ENCODE peak calls at places on chromosomes 13 and 19, in ten cellular contexts. V is transverse colon, U is spleen, B is prostate gland, L is H1, P is lower leg skin, E is stomach, X is body of pancreas, Q is A549, H is IMR-90. C is an unnamed sample.

GRCh38 chr19:49150106-49150943 is 4.9 kb downstream of the HRC start:
- DNase-seq in V (peak), U (peak), B (peak), L (no peak), P (peak), E (peak), X (peak), Q (peak), H (peak), C (peak)

GRCh38 chr19:51107406-51108065 is 673 bp downstream of the CTU1 start:
- DNase-seq in V (no peak), U (no peak), B (no peak), L (no peak), P (peak), E (no peak), X (no peak), Q (no peak), H (peak), C (peak)

GRCh38 chr19:51739466-51740213 is 12.0 kb downstream of the FPR1 start:
- DNase-seq in V (no peak), U (no peak), B (no peak), L (no peak), P (no peak), E (no peak), X (no peak), Q (no peak), H (no peak), C (no peak)

GRCh38 chr13:39397221-39397620 is 205.8 kb downstream of the LHFPL6 start:
- DNase-seq in V (no peak), U (no peak), B (no peak), L (no peak), P (no peak), E (no peak), X (no peak), Q (no peak), H (no peak), C (no peak)

GRCh38 chr13:59823495-59823894 is 340.2 kb downstream of the DIAPH3 start:
- DNase-seq in V (no peak), U (no peak), B (no peak), L (no peak), P (no peak), E (no peak), X (no peak), Q (peak), H (peak), C (no peak)

GRCh38 chr13:77019756-77020155 is 7.2 kb downstream of the FBXL3 start:
- DNase-seq in V (no peak), U (no peak), B (no peak), L (no peak), P (no peak), E (no peak), X (no peak), Q (no peak), H (no peak), C (no peak)

GRCh38 chr13:63156816-63157215 is 1741.2 kb upstream of the PCDH20 start:
- DNase-seq in V (no peak), U (no peak), B (no peak), L (no peak), P (no peak), E (no peak), X (no peak), Q (no peak), H (no peak), C (no peak)

GRCh38 chr19:5967994-5968430 is 9.9 kb downstream of the RANBP3 start:
- DNase-seq in V (peak), U (peak), B (peak), L (no peak), P (no peak), E (peak), X (peak), Q (peak), H (peak), C (peak)

GRCh38 chr19:40262422-40262821 is 22.7 kb downstream of the AKT2 start:
- DNase-seq in V (no peak), U (no peak), B (no peak), L (no peak), P (no peak), E (no peak), X (no peak), Q (no peak), H (no peak), C (no peak)

GRCh38 chr19:41957838-41958366 is 1.2 kb downstream of the RABAC1 start:
- DNase-seq in V (peak), U (peak), B (peak), L (peak), P (no peak), E (peak), X (peak), Q (peak), H (peak), C (peak)

GRCh38 chr19:6270822-6271221 is 9.0 kb downstream of the MLLT1 start:
- DNase-seq in V (no peak), U (no peak), B (no peak), L (no peak), P (no peak), E (no peak), X (no peak), Q (no peak), H (no peak), C (no peak)

GRCh38 chr13:110323172-110323851 is 16.2 kb downstream of the COL4A2 start:
- DNase-seq in V (no peak), U (no peak), B (no peak), L (no peak), P (peak), E (no peak), X (no peak), Q (peak), H (peak), C (no peak)

GRCh38 chr13:20118268-20119140 is 42.3 kb downstream of the GJA3 start:
- DNase-seq in V (peak), U (peak), B (peak), L (no peak), P (peak), E (peak), X (peak), Q (peak), H (no peak), C (peak)

GRCh38 chr19:47719047-47719885 is 6.0 kb downstream of the EHD2 start:
- DNase-seq in V (peak), U (peak), B (peak), L (no peak), P (peak), E (peak), X (peak), Q (peak), H (peak), C (peak)

GRCh38 chr13:24459234-24459633 is 53.3 kb downstream of the PARP4 start:
- DNase-seq in V (no peak), U (no peak), B (no peak), L (no peak), P (no peak), E (no peak), X (no peak), Q (no peak), H (peak), C (no peak)

GRCh38 chr19:46776927-46777911 is 11.2 kb downstream of the SLC1A5 start:
- DNase-seq in V (no peak), U (no peak), B (no peak), L (peak), P (no peak), E (no peak), X (no peak), Q (peak), H (no peak), C (peak)

GRCh38 chr13:107730835-107731234 is 484.5 kb downstream of the LIG4 start:
- DNase-seq in V (no peak), U (no peak), B (no peak), L (no peak), P (no peak), E (no peak), X (no peak), Q (no peak), H (peak), C (no peak)

GRCh38 chr19:15293751-15294505 is 38.4 kb downstream of the BRD4 start:
- DNase-seq in V (no peak), U (peak), B (no peak), L (no peak), P (no peak), E (no peak), X (no peak), Q (no peak), H (peak), C (no peak)

GRCh38 chr19:42280761-42281174 is 11.7 kb downstream of the CIC start:
- DNase-seq in V (peak), U (peak), B (no peak), L (no peak), P (peak), E (no peak), X (no peak), Q (no peak), H (peak), C (no peak)

GRCh38 chr19:1001538-1002166 is 1.4 kb downstream of the GRIN3B start:
- DNase-seq in V (peak), U (peak), B (no peak), L (no peak), P (no peak), E (peak), X (peak), Q (peak), H (no peak), C (peak)

GRCh38 chr19:46435009-46435408 is 6.3 kb upstream of the PNMA8C start:
- DNase-seq in V (no peak), U (no peak), B (no peak), L (no peak), P (no peak), E (no peak), X (no peak), Q (no peak), H (no peak), C (no peak)

GRCh38 chr19:3186377-3186688 is 603 bp downstream of the NCLN start:
- DNase-seq in V (no peak), U (peak), B (no peak), L (no peak), P (no peak), E (no peak), X (no peak), Q (no peak), H (no peak), C (no peak)

GRCh38 chr19:3189702-3190469 is 4.2 kb downstream of the NCLN start:
- DNase-seq in V (peak), U (no peak), B (no peak), L (no peak), P (no peak), E (no peak), X (peak), Q (no peak), H (no peak), C (peak)

GRCh38 chr19:3186891-3187661 is 1.3 kb downstream of the NCLN start:
- DNase-seq in V (peak), U (no peak), B (no peak), L (no peak), P (no peak), E (no peak), X (no peak), Q (no peak), H (no peak), C (no peak)

GRCh38 chr19:3188627-3189596 is 3.2 kb downstream of the NCLN start:
- DNase-seq in V (peak), U (peak), B (no peak), L (no peak), P (no peak), E (no peak), X (no peak), Q (no peak), H (no peak), C (no peak)

DNA sequence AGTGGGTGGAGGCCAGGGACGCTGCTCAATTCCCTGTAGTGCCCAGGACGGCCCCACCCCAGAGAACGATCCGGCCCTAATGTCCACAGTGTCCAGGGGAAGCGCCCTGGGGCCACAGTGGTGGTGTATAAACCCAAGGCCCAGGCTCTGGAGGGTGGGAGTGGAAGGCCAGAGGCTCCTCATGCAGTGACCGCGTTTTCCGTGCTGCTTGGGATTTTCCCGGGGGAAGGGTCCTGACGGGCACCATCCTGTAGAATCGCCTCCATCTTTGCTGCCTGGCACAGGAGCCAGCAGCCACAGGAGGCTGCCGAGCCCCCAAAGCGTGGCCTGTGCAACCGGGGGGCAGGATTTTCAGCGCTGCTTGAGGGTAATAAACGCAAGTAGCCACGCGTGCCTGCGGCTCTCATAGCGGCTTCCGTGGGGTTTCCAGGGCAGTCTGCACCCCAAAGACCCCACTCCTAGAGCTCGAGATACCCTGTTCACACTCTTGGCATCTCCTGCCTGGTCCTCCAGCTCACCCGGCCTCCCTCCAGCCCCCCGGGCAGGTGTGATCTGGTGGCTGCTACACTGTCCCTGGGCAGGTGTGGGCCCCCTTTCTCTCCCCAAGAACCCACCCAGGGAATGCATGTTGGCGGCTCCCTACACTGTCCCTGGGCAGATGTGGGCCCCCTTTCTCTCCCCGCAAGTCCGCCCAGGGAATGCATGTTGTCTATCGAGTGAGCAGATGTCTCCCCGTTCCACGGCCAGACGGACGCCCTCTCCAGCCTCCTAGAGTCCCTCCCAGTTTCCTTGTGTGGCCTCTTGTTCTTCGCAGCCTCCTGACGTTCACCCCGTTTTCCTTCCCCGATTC is 2.2 kb downstream of the NCLN start:
- DNase-seq in V (no peak), U (no peak), B (no peak), L (no peak), P (no peak), E (no peak), X (no peak), Q (no peak), H (no peak), C (no peak)
- H3K4me3 ChIP-seq in V (no peak), U (no peak), B (no peak), L (no peak), P (no peak), E (peak), X (no peak), Q (no peak), H (no peak), C (no peak)

DNA sequence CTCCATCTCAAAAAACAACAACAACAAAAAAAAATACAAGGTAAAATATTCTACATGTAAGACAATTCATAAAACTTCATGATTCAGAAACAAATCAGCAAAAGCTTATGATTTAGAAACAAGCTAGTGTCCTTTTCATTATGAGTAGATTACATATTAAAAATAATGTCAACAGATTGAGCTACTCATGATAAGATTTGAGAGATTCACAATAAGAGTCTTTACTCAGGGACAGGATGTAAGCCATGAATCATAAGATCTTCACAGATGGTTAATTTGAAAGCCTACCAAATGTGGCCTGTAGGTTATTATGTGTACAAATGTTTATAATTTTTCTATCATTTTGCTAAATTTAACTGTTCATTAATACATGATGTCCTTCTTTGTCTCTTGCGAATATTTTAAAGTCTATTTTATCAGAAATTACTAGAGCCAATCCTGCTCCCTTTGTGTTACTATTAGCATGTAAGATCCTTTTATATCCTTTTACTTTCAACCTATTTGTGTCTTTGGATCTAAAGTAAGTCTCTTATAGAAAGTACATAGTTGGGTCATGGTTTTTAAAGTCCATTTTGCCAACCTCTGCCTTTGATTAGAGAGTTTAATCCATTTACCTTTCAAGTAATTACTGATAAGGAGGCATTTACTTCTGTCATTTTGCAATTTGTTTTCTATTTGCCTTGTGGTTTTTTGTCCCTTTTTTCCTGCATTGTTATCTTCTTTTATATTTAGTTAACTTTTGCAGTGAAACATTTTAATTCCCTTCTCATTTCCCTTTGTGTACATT is 68.3 kb upstream of the RXFP2 start:
- DNase-seq in V (no peak), U (no peak), B (no peak), L (no peak), P (no peak), E (no peak), X (no peak), Q (no peak), H (no peak), C (no peak)
- TF ChIP-seq POLR2A in V (no peak), U (no peak), B (no peak), L (no peak), P (no peak), E (no peak), X (no peak), Q (no peak), H (no peak), C (no peak)

DNA sequence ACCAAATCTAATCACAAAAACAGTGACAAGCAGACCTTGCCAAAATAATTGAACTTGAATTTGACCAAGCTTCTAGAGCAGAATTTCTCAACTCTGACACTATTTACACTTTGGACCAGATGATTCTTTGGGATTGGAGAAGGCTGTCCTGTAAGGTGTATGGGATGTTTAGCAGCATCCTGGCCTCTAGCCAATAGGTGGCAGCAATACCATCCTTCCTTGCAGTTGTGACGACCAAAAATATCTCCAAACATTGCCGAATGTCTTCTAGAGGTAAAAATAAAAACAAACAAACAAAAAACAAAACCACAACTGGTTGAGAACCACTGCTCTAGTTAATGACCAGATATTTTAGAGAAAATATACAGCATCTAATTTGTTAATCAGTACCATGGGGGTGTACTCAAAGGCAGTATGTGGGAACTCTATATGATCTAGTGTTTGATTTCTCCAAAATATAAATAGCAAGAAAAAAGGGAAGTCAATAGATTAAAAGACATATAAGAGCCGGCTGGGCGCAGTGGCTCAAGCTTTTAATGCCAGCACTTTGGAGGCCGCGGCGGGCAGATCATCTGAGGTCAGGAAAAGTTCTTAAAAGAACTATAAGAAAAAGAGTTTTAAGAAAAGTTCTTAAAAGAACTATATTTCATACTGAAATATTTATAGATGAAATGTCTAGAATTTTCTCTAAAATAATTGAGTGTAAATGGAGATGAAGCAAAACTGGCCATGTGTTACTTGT is 60.9 kb upstream of the ZNF527 start:
- DNase-seq in V (no peak), U (no peak), B (no peak), L (no peak), P (peak), E (no peak), X (no peak), Q (peak), H (no peak), C (no peak)
- TF ChIP-seq CTCF in V (no peak), U (no peak), B (no peak), L (peak), P (no peak), E (no peak), X (no peak), Q (no peak), H (no peak), C (no peak)

GRCh38 chr19:55382522-55383054 is 1.5 kb downstream of the TMEM238 start:
- DNase-seq in V (no peak), U (no peak), B (no peak), L (no peak), P (no peak), E (no peak), X (no peak), Q (no peak), H (no peak), C (no peak)
- H3K4me3 ChIP-seq in V (no peak), U (no peak), B (no peak), L (no peak), P (no peak), E (peak), X (no peak), Q (no peak), H (no peak), C (no peak)

GRCh38 chr19:7293795-7294570 is at the start of gene INSR:
- DNase-seq in V (peak), U (peak), B (peak), L (peak), P (peak), E (peak), X (peak), Q (peak), H (peak), C (peak)
- TF ChIP-seq POLR2A in V (peak), U (no peak), B (peak), L (no peak), P (no peak), E (no peak), X (peak), Q (peak), H (no peak), C (no peak)

DNA sequence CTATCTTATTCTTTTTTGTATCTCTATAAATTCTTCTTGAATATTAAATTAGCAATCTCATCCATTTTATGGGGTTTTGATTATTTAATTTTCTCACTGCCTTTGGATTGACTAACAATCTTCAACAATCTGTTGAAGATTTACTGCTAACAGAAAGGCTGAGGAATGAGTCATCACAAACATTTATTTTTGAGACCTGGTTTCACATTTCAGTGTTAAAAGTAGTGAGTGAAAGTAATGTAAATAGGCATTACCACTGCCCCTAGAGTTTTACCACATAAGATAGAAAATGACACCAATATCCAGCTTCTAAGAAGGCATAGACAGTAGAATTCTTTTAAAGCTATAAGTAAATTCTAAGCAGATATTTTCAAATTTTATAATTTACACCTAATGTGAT is 472.8 kb downstream of the OLFM4 start:
- DNase-seq in V (no peak), U (no peak), B (no peak), L (no peak), P (no peak), E (no peak), X (no peak), Q (no peak), H (no peak), C (no peak)
- TF ChIP-seq CTCF in V (no peak), U (no peak), B (no peak), L (no peak), P (no peak), E (no peak), X (no peak), Q (no peak), H (no peak), C (no peak)

C was measured in testis.